ENCODE peak calls at places on chromosome 17, in four cellular contexts. One of them, this sample, is unnamed.

GRCh38 chr17:65301184-65301583 is 164.0 kb downstream of the RGS9 start:
- DNase-seq in H1: no peak
- DNase-seq in heart left ventricle: no peak
- DNase-seq in vagina: no peak
- DNase-seq in this sample: no peak

GRCh38 chr17:76492989-76493501 is 8.2 kb downstream of the RHBDF2 start:
- DNase-seq in H1: no peak
- DNase-seq in heart left ventricle: peak; percentile 85
- DNase-seq in vagina: no peak
- DNase-seq in this sample: peak; percentile 95

GRCh38 chr17:9928601-9929341 is 23.7 kb upstream of the RCVRN start:
- DNase-seq in H1: peak; percentile 41
- DNase-seq in heart left ventricle: no peak
- DNase-seq in vagina: no peak
- DNase-seq in this sample: no peak

GRCh38 chr17:47789611-47790520 is 31.7 kb downstream of the OSBPL7 start:
- DNase-seq in H1: peak; percentile 31
- DNase-seq in heart left ventricle: peak; percentile 62
- DNase-seq in vagina: no peak
- DNase-seq in this sample: peak; percentile 85

GRCh38 chr17:38397227-38397626 is 31.0 kb upstream of the ARHGAP23 start:
- DNase-seq in H1: no peak
- DNase-seq in heart left ventricle: no peak
- DNase-seq in vagina: no peak
- DNase-seq in this sample: no peak

GRCh38 chr17:1029196-1029911 is 32.4 kb downstream of the TIMM22 start:
- DNase-seq in H1: no peak
- DNase-seq in heart left ventricle: no peak
- DNase-seq in vagina: no peak
- DNase-seq in this sample: no peak

GRCh38 chr17:78174332-78174869 is 6.0 kb downstream of the SYNGR2 start:
- DNase-seq in H1: no peak
- DNase-seq in heart left ventricle: peak; percentile 90
- DNase-seq in vagina: no peak
- DNase-seq in this sample: peak; percentile 94

GRCh38 chr17:42553866-42554249 is 1.1 kb downstream of the HSD17B1 start:
- DNase-seq in H1: no peak
- DNase-seq in heart left ventricle: no peak
- DNase-seq in vagina: no peak
- DNase-seq in this sample: peak; percentile 84

GRCh38 chr17:4944163-4944553 is 4.1 kb downstream of the RNF167 start:
- DNase-seq in H1: no peak
- DNase-seq in heart left ventricle: no peak
- DNase-seq in vagina: no peak
- DNase-seq in this sample: peak; percentile 89

GRCh38 chr17:12395733-12396354 is 269.8 kb upstream of the MYOCD start:
- DNase-seq in H1: no peak
- DNase-seq in heart left ventricle: no peak
- DNase-seq in vagina: no peak
- DNase-seq in this sample: no peak

GRCh38 chr17:40317880-40318834 is 9.2 kb downstream of the RARA start:
- DNase-seq in H1: peak; percentile 81
- DNase-seq in heart left ventricle: peak; percentile 98
- DNase-seq in vagina: no peak
- DNase-seq in this sample: peak; percentile 99
- H3K4me1 ChIP-seq in H1: peaks cover 40% of the 10 kb centered on the region
- H3K4me1 ChIP-seq in heart left ventricle: peaks cover 92% of the 10 kb centered on the region
- H3K4me1 ChIP-seq in vagina: peaks cover 94% of the 10 kb centered on the region
- H3K4me1 ChIP-seq in this sample: peaks cover 93% of the 10 kb centered on the region

GRCh38 chr17:2346475-2346874 is 9.2 kb downstream of the SGSM2 start:
- DNase-seq in H1: no peak
- DNase-seq in heart left ventricle: no peak
- DNase-seq in vagina: no peak
- DNase-seq in this sample: no peak
- TF ChIP-seq POLR2A in H1: no peak
- TF ChIP-seq POLR2A in heart left ventricle: no peak
- TF ChIP-seq POLR2A in vagina: no peak
- TF ChIP-seq POLR2A in this sample: no peak

GRCh38 chr17:45317113-45317820 is 447 bp upstream of the MAP3K14 start:
- DNase-seq in H1: peak; percentile 99
- DNase-seq in heart left ventricle: peak; percentile 100
- DNase-seq in vagina: peak; percentile 99
- DNase-seq in this sample: peak; percentile 100

GRCh38 chr17:45315583-45316270 is 1.1 kb downstream of the MAP3K14 start:
- DNase-seq in H1: no peak
- DNase-seq in heart left ventricle: no peak
- DNase-seq in vagina: no peak
- DNase-seq in this sample: no peak

GRCh38 chr17:45318561-45319230 is 1.9 kb upstream of the MAP3K14 start:
- DNase-seq in H1: no peak
- DNase-seq in heart left ventricle: no peak
- DNase-seq in vagina: no peak
- DNase-seq in this sample: no peak

GRCh38 chr17:45314761-45315549 is 1.9 kb downstream of the MAP3K14 start:
- DNase-seq in H1: no peak
- DNase-seq in heart left ventricle: no peak
- DNase-seq in vagina: no peak
- DNase-seq in this sample: no peak

GRCh38 chr17:45316271-45317112 is at the start of gene MAP3K14:
- DNase-seq in H1: no peak
- DNase-seq in heart left ventricle: peak; percentile 86
- DNase-seq in vagina: no peak
- DNase-seq in this sample: peak; percentile 97
- H3K4me1 ChIP-seq in H1: peaks cover 7% of the 10 kb centered on the region
- H3K4me1 ChIP-seq in heart left ventricle: peaks cover 64% of the 10 kb centered on the region
- H3K4me1 ChIP-seq in vagina: peaks cover 83% of the 10 kb centered on the region
- H3K4me1 ChIP-seq in this sample: peaks cover 72% of the 10 kb centered on the region

GRCh38 chr17:48908853-48909394 is 717 bp downstream of the UBE2Z start:
- DNase-seq in H1: peak; percentile 88
- DNase-seq in heart left ventricle: peak; percentile 83
- DNase-seq in vagina: no peak
- DNase-seq in this sample: peak; percentile 94
- TF ChIP-seq POLR2A in H1: peak; percentile 37
- TF ChIP-seq POLR2A in heart left ventricle: no peak
- TF ChIP-seq POLR2A in vagina: no peak
- TF ChIP-seq POLR2A in this sample: no peak

GRCh38 chr17:81035389-81036127 is 607 bp downstream of the BAIAP2 start:
- DNase-seq in H1: no peak
- DNase-seq in heart left ventricle: peak; percentile 37
- DNase-seq in vagina: no peak
- DNase-seq in this sample: peak; percentile 88
- H3K4me1 ChIP-seq in H1: peaks cover 21% of the 10 kb centered on the region
- H3K4me1 ChIP-seq in heart left ventricle: peaks cover 69% of the 10 kb centered on the region
- H3K4me1 ChIP-seq in vagina: peaks cover 59% of the 10 kb centered on the region
- H3K4me1 ChIP-seq in this sample: peaks cover 17% of the 10 kb centered on the region

GRCh38 chr17:40561871-40562611 is 3.2 kb downstream of the CCR7 start:
- DNase-seq in H1: no peak
- DNase-seq in heart left ventricle: no peak
- DNase-seq in vagina: no peak
- DNase-seq in this sample: peak; percentile 71

GRCh38 chr17:40562841-40563370 is 2.4 kb downstream of the CCR7 start:
- DNase-seq in H1: no peak
- DNase-seq in heart left ventricle: no peak
- DNase-seq in vagina: no peak
- DNase-seq in this sample: no peak

GRCh38 chr17:40564195-40564882 is 933 bp downstream of the CCR7 start:
- DNase-seq in H1: no peak
- DNase-seq in heart left ventricle: no peak
- DNase-seq in vagina: no peak
- DNase-seq in this sample: peak; percentile 75

GRCh38 chr17:40564883-40565744 is at the start of gene CCR7:
- DNase-seq in H1: no peak
- DNase-seq in heart left ventricle: no peak
- DNase-seq in vagina: no peak
- DNase-seq in this sample: peak; percentile 94

DNA sequence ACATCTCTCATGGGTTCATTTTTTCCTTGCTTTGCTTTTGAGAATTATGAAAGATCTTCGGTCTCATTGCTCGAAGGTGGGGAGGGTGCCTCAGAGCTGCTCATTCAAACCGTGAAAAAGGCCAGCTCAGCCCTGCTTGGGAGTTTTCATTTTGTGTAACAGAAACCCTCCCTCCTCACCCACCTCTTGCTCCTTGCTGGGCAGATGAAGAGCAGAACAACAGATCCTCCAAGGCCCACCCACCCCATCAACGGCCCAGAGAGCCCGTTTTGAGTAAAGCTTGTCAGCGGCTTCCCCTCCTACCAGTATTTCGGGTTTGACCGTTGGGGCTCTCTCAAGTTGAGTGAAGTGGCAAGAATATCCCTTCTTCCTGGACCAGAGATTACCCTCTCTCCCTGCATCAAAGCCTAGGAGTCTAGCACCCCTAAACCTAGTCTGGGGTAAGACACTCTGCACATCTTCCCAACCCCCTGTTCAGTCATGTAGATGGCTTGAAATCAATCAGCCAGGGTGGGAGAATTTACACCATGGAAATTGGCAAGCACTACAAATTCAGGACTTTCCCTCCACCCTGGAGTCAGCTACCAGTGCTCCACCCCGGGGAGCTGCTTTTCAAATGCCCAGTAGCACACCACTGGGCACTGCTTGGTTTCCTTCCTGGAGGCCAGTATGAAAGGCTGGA is 1.8 kb downstream of the CCR7 start:
- DNase-seq in H1: no peak
- DNase-seq in heart left ventricle: no peak
- DNase-seq in vagina: no peak
- DNase-seq in this sample: no peak
- TF ChIP-seq POLR2A in H1: no peak
- TF ChIP-seq POLR2A in heart left ventricle: no peak
- TF ChIP-seq POLR2A in vagina: no peak
- TF ChIP-seq POLR2A in this sample: no peak

DNA sequence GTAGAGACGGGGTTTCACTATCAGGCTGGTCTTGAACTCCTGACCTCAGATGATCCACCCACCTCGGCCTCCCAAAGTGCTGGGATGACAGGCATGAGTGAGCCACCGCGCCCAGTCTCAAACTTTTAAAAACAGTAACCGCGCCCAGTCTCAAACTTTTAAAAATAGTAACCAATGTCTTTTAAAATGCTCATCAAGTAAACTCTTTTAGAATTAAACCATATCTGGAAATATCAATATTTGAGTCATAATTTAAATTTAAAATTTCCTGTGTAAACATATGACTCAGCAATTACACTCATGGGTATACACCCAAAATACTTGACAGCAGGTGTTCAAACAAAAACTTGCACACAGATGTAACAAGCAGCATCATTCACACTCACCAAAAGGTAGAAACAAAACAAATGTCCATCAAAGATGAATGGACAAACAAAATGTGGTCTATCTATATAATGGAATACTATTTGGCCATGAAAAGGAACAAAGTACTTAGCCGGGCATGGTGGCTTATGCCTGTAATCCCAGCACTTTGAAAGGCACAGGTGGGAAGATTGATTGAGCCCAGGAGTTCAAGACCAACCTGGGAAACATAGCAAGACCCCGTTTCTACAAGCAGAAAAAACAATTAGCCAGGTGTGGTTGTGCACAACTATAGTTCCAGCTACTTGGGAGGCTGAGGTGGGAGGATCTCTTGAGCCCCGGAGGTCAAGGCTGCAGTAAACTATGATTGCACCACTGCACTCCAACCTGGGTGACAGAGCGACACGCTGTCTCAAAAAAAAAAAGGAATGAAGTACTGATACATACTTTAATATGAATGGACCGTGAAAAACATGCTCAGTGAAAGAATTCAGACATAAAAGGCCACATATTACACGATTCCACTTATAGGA is 20.2 kb downstream of the ENPP7 start:
- DNase-seq in H1: no peak
- DNase-seq in heart left ventricle: no peak
- DNase-seq in vagina: no peak
- DNase-seq in this sample: no peak
- H3K4me1 ChIP-seq in H1: peaks cover 24% of the 10 kb centered on the region
- H3K4me1 ChIP-seq in heart left ventricle: peaks cover 9% of the 10 kb centered on the region
- H3K4me1 ChIP-seq in vagina: peaks cover 7% of the 10 kb centered on the region
- H3K4me1 ChIP-seq in this sample: peaks cover 5% of the 10 kb centered on the region

GRCh38 chr17:50426814-50427787 is 1.1 kb downstream of the ACSF2 start:
- DNase-seq in H1: no peak
- DNase-seq in heart left ventricle: peak; percentile 50
- DNase-seq in vagina: no peak
- DNase-seq in this sample: no peak
- TF ChIP-seq POLR2A in H1: no peak
- TF ChIP-seq POLR2A in heart left ventricle: no peak
- TF ChIP-seq POLR2A in vagina: no peak
- TF ChIP-seq POLR2A in this sample: no peak

This sample was measured in spleen.